ENCODE peak calls at places on chromosomes 12 and 14, in six cellular contexts. S is NCI-H1092; J is IMR-90; M is fibroblast of lung; B is activated CD4-positive, alpha-beta T cell treated with anti-CD3 and anti-CD28 coated beads, Interleukin-2, amount 50 U/mL, for 24 hours; E is AG09309. A is an unnamed sample.

GRCh38 chr12:124248862-124249825 is 45.7 kb upstream of the RFLNA start:
- DNase-seq in S (no peak), J (no peak), M (no peak), B (no peak), E (no peak), A (no peak)

GRCh38 chr12:12474471-12474928 is 88.2 kb downstream of the DUSP16 start:
- DNase-seq in M (no peak), B (no peak), S (no peak), E (no peak), J (no peak), A (no peak)

GRCh38 chr14:92513204-92513965 is at the start of gene RIN3:
- DNase-seq in J (peak), M (peak), S (no peak), B (no peak), E (no peak), A (peak)

GRCh38 chr12:4193821-4194220 is 79.7 kb upstream of the CCND2 start:
- DNase-seq in E (no peak), M (no peak), S (no peak), B (no peak), J (no peak), A (no peak)

GRCh38 chr12:75724913-75725312 is 213.5 kb upstream of the KRR1 start:
- DNase-seq in J (peak), B (no peak), S (peak), M (peak), E (peak), A (peak)

GRCh38 chr12:80714055-80714454 is 2.7 kb upstream of the MYF5 start:
- DNase-seq in B (no peak), J (peak), E (no peak), M (peak), S (no peak), A (peak)

GRCh38 chr14:94631536-94632304 is 19.5 kb downstream of the SERPINA3 start:
- DNase-seq in B (no peak), S (no peak), M (no peak), E (no peak), J (no peak), A (no peak)

GRCh38 chr14:105041841-105042765 is 21.2 kb upstream of the CDCA4 start:
- DNase-seq in B (no peak), S (no peak), E (no peak), M (no peak), J (no peak), A (no peak)

GRCh38 chr12:49777800-49778748 is 36.7 kb downstream of the TMBIM6 start:
- DNase-seq in E (no peak), B (peak), S (no peak), M (peak), J (peak), A (peak)

GRCh38 chr12:106841471-106842302 is 67.2 kb downstream of the RIC8B start:
- DNase-seq in S (no peak), J (peak), M (peak), E (peak), B (peak), A (peak)

GRCh38 chr12:118188690-118189371 is 52.9 kb downstream of the PEBP1 start:
- DNase-seq in E (no peak), J (peak), S (no peak), B (no peak), M (peak), A (no peak)

GRCh38 chr12:38601970-38602369 is 285.4 kb downstream of the ALG10B start:
- DNase-seq in J (no peak), M (no peak), S (no peak), B (no peak), E (no peak), A (no peak)